ENCODE peak calls at places on chromosome 13, in four cellular contexts. T, U, P and K are unnamed samples.
A peak's percentile ranks its signal among the peaks of the same experiment; 100 is the strongest.

GRCh38 chr13:45596800-45597484 is 18.6 kb downstream of the ERICH6B start:
- DNase-seq in P (no peak), U (no peak), T (no peak), K (no peak)

GRCh38 chr13:51148223-51148951 is 37.3 kb upstream of the C13orf42 start:
- DNase-seq in T (no peak), U (no peak), P (no peak), K (no peak)

GRCh38 chr13:78137404-78138142 is 218.9 kb upstream of the EDNRB start:
- DNase-seq in T (peak; percentile 43), P (peak; percentile 53), U (peak; percentile 18), K (no peak)

GRCh38 chr13:49292742-49293498 is 45.2 kb downstream of the CDADC1 start:
- DNase-seq in P (peak; percentile 79), U (no peak), T (peak; percentile 24), K (no peak)

GRCh38 chr13:106530209-106530906 is 5.1 kb downstream of the EFNB2 start:
- DNase-seq in T (no peak), P (no peak), U (no peak), K (no peak)

GRCh38 chr13:93248627-93249047 is 22.0 kb downstream of the GPC6 start:
- DNase-seq in T (no peak), P (peak; percentile 63), U (no peak), K (peak; percentile 47)

GRCh38 chr13:112998506-112999280 is 29.7 kb downstream of the MCF2L start:
- DNase-seq in U (no peak), P (no peak), T (no peak), K (no peak)

GRCh38 chr13:23934481-23934880 is 37.2 kb upstream of the C1QTNF9B start:
- DNase-seq in U (no peak), P (peak; percentile 46), T (no peak), K (no peak)

GRCh38 chr13:24458736-24459135 is 53.8 kb downstream of the PARP4 start:
- DNase-seq in P (peak; percentile 16), U (no peak), T (no peak), K (no peak)

GRCh38 chr13:73274147-73274546 is 215.3 kb downstream of the KLF5 start:
- DNase-seq in P (no peak), T (no peak), U (no peak), K (no peak)

GRCh38 chr13:106187092-106187491 is 348.4 kb downstream of the EFNB2 start:
- DNase-seq in U (no peak), T (no peak), P (no peak), K (no peak)

GRCh38 chr13:46341112-46341711 is 45.8 kb downstream of the RUBCNL start:
- DNase-seq in P (peak; percentile 87), T (no peak), U (no peak), K (no peak)

GRCh38 chr13:46270416-46270815 is 58.7 kb downstream of the LRRC63 start:
- DNase-seq in P (no peak), T (no peak), U (no peak), K (no peak)

GRCh38 chr13:51849145-51850101 is 4.4 kb upstream of the TMEM272 start:
- DNase-seq in U (no peak), P (peak; percentile 16), T (no peak), K (no peak)

GRCh38 chr13:49828452-49828851 is 36.0 kb upstream of the KPNA3 start:
- DNase-seq in P (no peak), T (no peak), U (no peak), K (no peak)

GRCh38 chr13:107124129-107124718 is 556.3 kb upstream of the ARGLU1 start:
- DNase-seq in T (no peak), U (no peak), P (no peak), K (no peak)

GRCh38 chr13:95226932-95227718 is 74.1 kb downstream of the ABCC4 start:
- DNase-seq in T (no peak), U (no peak), P (no peak), K (no peak)

GRCh38 chr13:112128052-112128610 is 61.2 kb downstream of the SOX1 start:
- DNase-seq in P (no peak), U (no peak), T (no peak), K (no peak)

GRCh38 chr13:90618133-90618532 is 729.4 kb upstream of the MIR17HG start:
- DNase-seq in U (no peak), P (no peak), T (no peak), K (no peak)

GRCh38 chr13:102839462-102839861 is 6.4 kb upstream of the ERCC5 start:
- DNase-seq in T (no peak), U (no peak), P (no peak), K (no peak)

GRCh38 chr13:93151277-93151676 is 75.3 kb upstream of the GPC6 start:
- DNase-seq in T (peak; percentile 4), P (peak; percentile 63), U (no peak), K (no peak)

GRCh38 chr13:32986552-32986951 is 29.7 kb upstream of the KL start:
- DNase-seq in P (no peak), T (no peak), U (no peak), K (no peak)

GRCh38 chr13:57443494-57443893 is 188.1 kb upstream of the PCDH17 start:
- DNase-seq in P (no peak), T (no peak), U (no peak), K (no peak)

GRCh38 chr13:21686761-21687391 is 16.0 kb downstream of the FGF9 start:
- DNase-seq in P (no peak), U (no peak), T (no peak), K (no peak)

GRCh38 chr13:24911135-24911524 is 147.2 kb downstream of the RNF17 start:
- DNase-seq in P (peak; percentile 55), U (no peak), T (no peak), K (no peak)

GRCh38 chr13:83547043-83547442 is 335.2 kb downstream of the SLITRK1 start:
- DNase-seq in T (no peak), P (no peak), U (no peak), K (no peak)

GRCh38 chr13:42007844-42008243 is 40.6 kb upstream of the DGKH start:
- DNase-seq in U (no peak), T (no peak), P (peak; percentile 14), K (no peak)

GRCh38 chr13:43132228-43132627 is 108.8 kb downstream of the DNAJC15 start:
- DNase-seq in U (no peak), T (no peak), P (peak; percentile 48), K (no peak)
- TF ChIP-seq CTCF in U (no peak), T (no peak), P (peak; percentile 62), K (peak; percentile 42)

GRCh38 chr13:97751477-97751876 is 202.0 kb upstream of the IPO5 start:
- DNase-seq in U (no peak), P (no peak), T (no peak), K (no peak)

GRCh38 chr13:97743946-97744345 is 209.5 kb upstream of the IPO5 start:
- DNase-seq in T (no peak), P (peak; percentile 45), U (no peak), K (no peak)

GRCh38 chr13:97753942-97754670 is 199.4 kb upstream of the IPO5 start:
- DNase-seq in T (no peak), U (no peak), P (no peak), K (no peak)

GRCh38 chr13:97753269-97753668 is 200.2 kb upstream of the IPO5 start:
- DNase-seq in U (no peak), T (no peak), P (no peak), K (no peak)

GRCh38 chr13:97749174-97749573 is 204.3 kb upstream of the IPO5 start:
- DNase-seq in U (no peak), T (no peak), P (no peak), K (no peak)
- TF ChIP-seq CTCF in U (no peak), T (no peak), P (peak; percentile 33), K (no peak)

DNA sequence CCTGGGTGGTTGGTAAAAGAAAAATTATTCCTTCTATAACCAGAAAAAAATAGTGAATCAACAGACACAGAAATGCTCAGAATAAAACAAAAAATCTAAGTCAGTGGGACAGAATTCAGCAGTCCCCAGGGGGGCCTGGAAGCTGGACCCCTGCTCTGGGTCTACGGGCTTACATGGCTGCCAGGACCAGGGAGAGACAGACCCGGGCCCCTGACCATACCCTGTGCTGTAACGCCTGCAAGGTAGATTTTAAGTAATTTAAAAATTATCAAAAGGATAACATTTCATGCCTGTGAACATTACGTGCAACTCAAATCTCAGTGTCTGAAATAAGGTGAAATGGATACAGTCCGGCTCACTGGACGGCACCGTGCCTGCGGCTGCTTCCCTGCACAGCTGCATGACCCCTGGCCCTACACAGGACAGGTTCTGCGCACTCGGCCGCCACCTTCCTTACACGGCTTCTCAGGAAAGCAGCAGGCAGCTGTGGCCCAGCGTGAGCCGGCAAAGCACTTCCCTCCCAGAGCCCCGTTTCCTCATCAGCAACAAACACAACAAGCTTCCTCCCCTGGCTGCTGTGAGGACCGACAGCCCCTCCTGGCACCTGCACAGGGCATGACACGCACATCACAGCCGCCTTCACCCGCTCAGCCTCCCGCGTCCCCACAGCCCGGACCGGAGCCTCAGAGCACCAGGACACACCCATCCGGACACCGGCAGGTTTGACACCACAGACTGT is 22.2 kb downstream of the RASA3 start:
- DNase-seq in U (peak; percentile 60), P (no peak), T (no peak), K (no peak)
- TF ChIP-seq CTCF in U (no peak), P (no peak), T (no peak), K (no peak)

DNA sequence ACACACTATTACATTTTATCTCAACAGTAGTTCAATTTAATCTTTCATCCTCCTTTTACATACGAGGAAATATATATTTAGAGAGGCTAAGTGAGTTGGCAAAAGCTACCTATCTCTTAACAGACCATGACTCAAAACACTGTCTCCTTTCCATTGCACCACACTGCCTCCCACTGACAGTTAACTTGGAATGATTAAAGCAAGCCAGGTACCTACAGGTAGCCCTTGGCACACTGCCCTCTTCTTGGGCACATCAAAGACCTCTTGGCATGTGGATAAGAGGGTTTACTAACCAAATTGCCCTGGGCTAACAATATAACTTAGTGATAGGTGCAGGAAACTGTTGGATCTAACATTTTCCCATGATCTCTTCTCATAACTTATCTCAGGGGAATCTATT is 1.9 kb downstream of the ABHD13 start:
- DNase-seq in T (no peak), P (no peak), U (no peak), K (no peak)
- TF ChIP-seq CTCF in T (no peak), P (no peak), U (no peak), K (no peak)

GRCh38 chr13:20566917-20567755 is at the start of gene IFT88:
- DNase-seq in T (peak; percentile 49), P (peak; percentile 81), U (peak; percentile 92), K (peak; percentile 84)
- TF ChIP-seq CTCF in T (no peak), P (no peak), U (no peak), K (no peak)

GRCh38 chr13:66660013-66660804 is 569.9 kb downstream of the PCDH9 start:
- DNase-seq in T (no peak), U (no peak), P (peak; percentile 62), K (no peak)
- TF ChIP-seq CTCF in T (no peak), U (no peak), P (no peak), K (no peak)

DNA sequence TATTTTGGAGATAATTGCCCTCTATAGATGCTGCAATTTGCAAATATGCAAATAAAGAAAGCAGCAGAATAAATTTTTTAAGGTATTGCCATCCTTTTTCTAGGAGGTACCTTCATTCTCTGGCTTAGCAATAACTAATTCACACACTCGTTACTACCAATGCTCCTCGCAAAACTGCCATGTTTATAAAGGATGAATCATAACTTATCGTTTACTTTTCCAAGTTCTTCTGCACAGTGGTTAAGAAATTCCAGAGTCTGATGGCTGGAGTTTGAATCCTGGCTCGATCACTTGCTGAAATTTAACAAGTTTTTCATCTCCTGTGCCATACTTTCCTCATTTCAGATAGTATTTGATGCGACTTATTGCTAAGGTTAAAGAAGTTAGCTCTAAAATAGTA is 708.6 kb upstream of the KLHL1 start:
- DNase-seq in P (peak; percentile 22), T (no peak), U (no peak), K (no peak)
- TF ChIP-seq CTCF in P (no peak), T (no peak), U (no peak), K (no peak)